ENCODE peak calls at places on chromosomes 5 and 9, in five cellular contexts. J is trophoblast cell, V is IMR-90, A is mesenchymal stem cell, H is H1. D is an unnamed sample. For H3K36me3, the result is how much of the 10 kb centered on the place peaks cover.

GRCh38 chr9:16386579-16387077 is 483.8 kb downstream of the BNC2 start:
- DNase-seq in J (no peak), V (no peak), A (no peak), H (no peak), D (no peak)

GRCh38 chr9:100595391-100596199 is 17.7 kb downstream of the CAVIN4 start:
- DNase-seq in J (peak), V (peak), A (peak), H (no peak), D (peak)

GRCh38 chr9:137317979-137318511 is 16.0 kb upstream of the NRARP start:
- DNase-seq in J (no peak), V (no peak), A (no peak), H (no peak), D (no peak)

GRCh38 chr5:64632251-64632650 is 58.1 kb upstream of the SHISAL2B start:
- DNase-seq in J (peak), V (peak), A (peak), H (no peak), D (no peak)

GRCh38 chr9:1913931-1914330 is 101.2 kb upstream of the SMARCA2 start:
- DNase-seq in J (peak), V (no peak), A (no peak), H (no peak), D (no peak)

GRCh38 chr9:15729507-15729906 is 176.7 kb downstream of the CCDC171 start:
- DNase-seq in J (no peak), V (no peak), A (no peak), H (no peak), D (no peak)

GRCh38 chr5:66889524-66889923 is 293.3 kb downstream of the MAST4 start:
- DNase-seq in J (no peak), V (no peak), A (no peak), H (no peak), D (no peak)

GRCh38 chr9:87421734-87422133 is 75.9 kb upstream of the DAPK1 start:
- DNase-seq in J (no peak), V (no peak), A (no peak), H (no peak), D (no peak)

GRCh38 chr5:151757233-151758140 is 944 bp downstream of the ATOX1 start:
- DNase-seq in J (peak), V (no peak), A (peak), H (no peak), D (no peak)

GRCh38 chr5:102782245-102782872 is 27.3 kb downstream of the PAM start:
- DNase-seq in J (no peak), V (no peak), A (no peak), H (no peak), D (no peak)

GRCh38 chr9:101027733-101028345 is 688 bp upstream of the PLPPR1 start:
- DNase-seq in J (no peak), V (no peak), A (no peak), H (no peak), D (peak)

GRCh38 chr5:134592141-134592746 is 40.4 kb downstream of the SAR1B start:
- DNase-seq in J (no peak), V (peak), A (peak), H (peak), D (no peak)

GRCh38 chr5:103367722-103368121 is 109.2 kb downstream of the MACIR start:
- DNase-seq in J (no peak), V (no peak), A (no peak), H (no peak), D (no peak)

GRCh38 chr5:96963267-96963666 is 27.4 kb downstream of the LNPEP start:
- DNase-seq in J (no peak), V (peak), A (peak), H (no peak), D (no peak)

GRCh38 chr5:151661968-151662732 is 24.6 kb downstream of the SPARC start:
- DNase-seq in J (no peak), V (no peak), A (no peak), H (no peak), D (no peak)

GRCh38 chr9:72585737-72586136 is 64.3 kb downstream of the TMC1 start:
- DNase-seq in J (no peak), V (peak), A (peak), H (no peak), D (no peak)

GRCh38 chr9:18595597-18595996 is 121.6 kb downstream of the ADAMTSL1 start:
- DNase-seq in J (no peak), V (no peak), A (no peak), H (no peak), D (no peak)

GRCh38 chr5:72067682-72068470 is 39.4 kb upstream of the MAP1B start:
- DNase-seq in J (peak), V (peak), A (peak), H (no peak), D (no peak)

GRCh38 chr9:117645245-117645636 is 59.0 kb upstream of the TLR4 start:
- DNase-seq in J (no peak), V (no peak), A (no peak), H (no peak), D (no peak)

GRCh38 chr9:117768740-117769400 is 64.7 kb downstream of the TLR4 start:
- DNase-seq in J (no peak), V (no peak), A (no peak), H (no peak), D (no peak)

GRCh38 chr5:95284512-95285405 is at the start of gene MCTP1:
- DNase-seq in J (peak), V (no peak), A (peak), H (peak), D (peak)

GRCh38 chr5:150694638-150695037 is 6.2 kb downstream of the RBM22 start:
- DNase-seq in J (no peak), V (peak), A (no peak), H (no peak), D (no peak)

GRCh38 chr9:130598188-130598587 is 18.8 kb downstream of the FUBP3 start:
- DNase-seq in J (no peak), V (no peak), A (no peak), H (no peak), D (no peak)
- H3K36me3 ChIP-seq in J (under half), V (under half), A (under half), H (under half), D (half or more)

GRCh38 chr5:15014809-15015208 is 143.2 kb upstream of the ANKH start:
- DNase-seq in J (peak), V (peak), A (peak), H (no peak), D (no peak)
- H2AFZ ChIP-seq in J (no peak), V (peak), A (no peak), H (no peak), D (no peak)

GRCh38 chr5:138960145-138960692 is 85.1 kb upstream of the LRRTM2 start:
- DNase-seq in J (no peak), V (no peak), A (no peak), H (no peak), D (no peak)
- H3K23ac ChIP-seq in J (no peak), V (no peak), A (no peak), H (no peak), D (no peak)

GRCh38 chr5:176481659-176482213 is 33.6 kb downstream of the FAF2 start:
- DNase-seq in J (no peak), V (peak), A (peak), H (no peak), D (no peak)
- H3K36me3 ChIP-seq in J (under half), V (under half), A (under half), H (under half), D (under half)

DNA sequence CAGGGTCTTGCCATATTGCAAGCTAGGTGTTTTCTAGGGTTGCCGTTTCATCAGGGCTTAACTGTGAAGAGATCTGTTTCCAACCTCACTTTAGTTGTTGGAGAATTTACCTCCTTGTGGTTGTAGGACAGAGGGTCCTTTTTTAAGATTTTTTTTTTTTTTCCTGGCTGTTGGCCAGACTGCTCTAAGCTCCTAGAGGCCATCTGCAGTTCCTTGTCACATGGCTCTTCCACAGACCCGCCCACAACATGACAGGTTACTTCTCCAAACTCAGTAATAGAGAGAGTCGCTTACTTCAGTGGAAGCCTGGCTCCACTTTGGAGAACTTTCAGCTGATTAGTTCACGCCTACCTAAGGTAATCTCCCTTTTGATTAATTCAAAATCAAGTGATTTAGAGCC is 543.7 kb downstream of the DMRTA1 start:
- DNase-seq in J (no peak), V (no peak), A (no peak), H (no peak), D (no peak)
- H2AFZ ChIP-seq in J (no peak), V (no peak), A (no peak), H (no peak), D (no peak)

GRCh38 chr9:89996106-89996505 is 391.3 kb downstream of the GADD45G start:
- DNase-seq in J (no peak), V (no peak), A (no peak), H (no peak), D (no peak)

GRCh38 chr9:89991204-89991790 is 386.5 kb downstream of the GADD45G start:
- DNase-seq in J (no peak), V (no peak), A (no peak), H (no peak), D (no peak)

GRCh38 chr9:89994988-89995613 is 390.3 kb downstream of the GADD45G start:
- DNase-seq in J (no peak), V (no peak), A (no peak), H (no peak), D (no peak)

GRCh38 chr9:89993678-89994630 is 389.1 kb downstream of the GADD45G start:
- DNase-seq in J (peak), V (no peak), A (peak), H (no peak), D (no peak)

GRCh38 chr9:89992326-89993208 is 387.8 kb downstream of the GADD45G start:
- DNase-seq in J (peak), V (no peak), A (no peak), H (no peak), D (no peak)
- H3K23ac ChIP-seq in J (no peak), V (no peak), A (no peak), H (no peak), D (no peak)

DNA sequence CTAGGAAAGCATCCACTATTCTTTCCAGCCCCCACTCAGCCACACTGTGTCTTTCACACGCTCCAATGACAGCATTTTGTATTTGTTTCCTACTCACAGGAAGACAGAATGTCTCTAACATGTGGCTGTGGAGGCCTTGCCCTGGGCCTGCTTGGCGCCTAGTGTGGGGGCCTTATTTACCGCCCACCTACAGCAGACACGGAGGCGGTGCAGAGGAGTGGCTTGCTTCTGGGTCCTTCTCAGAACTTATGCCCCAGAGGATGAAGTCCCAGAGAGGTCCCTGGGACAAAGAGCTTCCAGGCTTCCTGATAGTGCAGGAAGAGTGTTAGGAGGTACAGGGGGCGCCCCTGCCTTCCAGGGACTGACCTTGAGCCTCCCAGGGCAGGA is 8.5 kb upstream of the MRNIP start:
- DNase-seq in J (no peak), V (no peak), A (no peak), H (no peak), D (no peak)
- H3K36me3 ChIP-seq in J (half or more), V (half or more), A (half or more), H (under half), D (under half)

DNA sequence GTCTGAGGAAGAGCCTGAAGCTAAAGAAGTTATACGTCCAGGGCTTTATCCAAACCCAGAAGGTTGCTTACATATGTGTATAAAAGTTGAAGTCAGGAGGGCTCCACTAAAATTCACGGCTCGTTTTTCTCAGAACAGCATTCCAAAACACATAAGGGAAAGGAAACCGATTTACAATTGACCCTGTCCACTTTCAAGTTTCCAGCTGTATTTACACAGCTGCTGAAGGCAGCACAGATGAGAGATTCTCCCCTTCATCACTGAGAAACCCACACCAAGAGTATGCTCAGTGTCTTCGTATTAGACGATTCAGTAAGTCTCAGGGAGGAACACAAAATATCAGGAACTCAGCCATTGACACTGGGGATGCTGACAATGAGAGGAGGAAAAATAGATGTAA is 5.9 kb upstream of the NREP start:
- DNase-seq in J (no peak), V (peak), A (no peak), H (no peak), D (no peak)
- H2AFZ ChIP-seq in J (no peak), V (peak), A (no peak), H (no peak), D (peak)